ENCODE peak calls at places on chromosomes 4 and X, in five cellular contexts. One of them, this sample, is unnamed.

GRCh38 chr4:141810038-141810701 is 173.8 kb downstream of the IL15 start:
- DNase-seq in kidney epithelial cell: no peak
- DNase-seq in fibroblast of the aortic adventitia: no peak
- DNase-seq in OCI-LY7: no peak
- DNase-seq in CD8-positive, alpha-beta memory T cell: no peak
- DNase-seq in this sample: no peak

GRCh38 chrX:16033336-16033735 is 90.0 kb upstream of the GRPR start:
- DNase-seq in fibroblast of the aortic adventitia: peak; percentile 33
- DNase-seq in CD8-positive, alpha-beta memory T cell: no peak
- DNase-seq in OCI-LY7: no peak
- DNase-seq in kidney epithelial cell: no peak
- DNase-seq in this sample: peak; percentile 43

GRCh38 chr4:1047976-1048780 is 36.8 kb downstream of the FGFRL1 start:
- DNase-seq in fibroblast of the aortic adventitia: no peak
- DNase-seq in kidney epithelial cell: no peak
- DNase-seq in CD8-positive, alpha-beta memory T cell: no peak
- DNase-seq in OCI-LY7: no peak
- DNase-seq in this sample: no peak

GRCh38 chr4:24922988-24923387 is 10.1 kb upstream of the CCDC149 start:
- DNase-seq in kidney epithelial cell: no peak
- DNase-seq in OCI-LY7: no peak
- DNase-seq in CD8-positive, alpha-beta memory T cell: no peak
- DNase-seq in fibroblast of the aortic adventitia: no peak
- DNase-seq in this sample: no peak

GRCh38 chrX:115372026-115372610 is 82.6 kb downstream of the LUZP4 start:
- DNase-seq in kidney epithelial cell: peak; percentile 42
- DNase-seq in OCI-LY7: no peak
- DNase-seq in CD8-positive, alpha-beta memory T cell: no peak
- DNase-seq in fibroblast of the aortic adventitia: peak; percentile 76
- DNase-seq in this sample: no peak

GRCh38 chr4:167578906-167579305 is 344.6 kb upstream of the SPOCK3 start:
- DNase-seq in fibroblast of the aortic adventitia: no peak
- DNase-seq in CD8-positive, alpha-beta memory T cell: no peak
- DNase-seq in kidney epithelial cell: no peak
- DNase-seq in OCI-LY7: peak; percentile 29
- DNase-seq in this sample: no peak

GRCh38 chr4:4762909-4763814 is 96.3 kb upstream of the MSX1 start:
- DNase-seq in CD8-positive, alpha-beta memory T cell: no peak
- DNase-seq in kidney epithelial cell: peak; percentile 2
- DNase-seq in fibroblast of the aortic adventitia: peak; percentile 76
- DNase-seq in OCI-LY7: no peak
- DNase-seq in this sample: peak; percentile 5

GRCh38 chrX:133546441-133546840 is 131.2 kb upstream of the GPC4 start:
- DNase-seq in OCI-LY7: no peak
- DNase-seq in CD8-positive, alpha-beta memory T cell: no peak
- DNase-seq in kidney epithelial cell: no peak
- DNase-seq in fibroblast of the aortic adventitia: peak; percentile 21
- DNase-seq in this sample: no peak

GRCh38 chr4:105060628-105061027 is 86.0 kb upstream of the TET2 start:
- DNase-seq in OCI-LY7: no peak
- DNase-seq in kidney epithelial cell: peak; percentile 44
- DNase-seq in CD8-positive, alpha-beta memory T cell: no peak
- DNase-seq in fibroblast of the aortic adventitia: peak; percentile 38
- DNase-seq in this sample: peak; percentile 56

GRCh38 chr4:46937493-46937892 is 28.4 kb upstream of the COX7B2 start:
- DNase-seq in CD8-positive, alpha-beta memory T cell: no peak
- DNase-seq in fibroblast of the aortic adventitia: peak; percentile 30
- DNase-seq in OCI-LY7: no peak
- DNase-seq in kidney epithelial cell: no peak
- DNase-seq in this sample: no peak

GRCh38 chr4:80027611-80028010 is 45.4 kb downstream of the ANTXR2 start:
- DNase-seq in fibroblast of the aortic adventitia: no peak
- DNase-seq in OCI-LY7: no peak
- DNase-seq in kidney epithelial cell: no peak
- DNase-seq in CD8-positive, alpha-beta memory T cell: no peak
- DNase-seq in this sample: no peak

GRCh38 chrX:32155044-32155638 is 1056.2 kb downstream of the DMD start:
- DNase-seq in OCI-LY7: no peak
- DNase-seq in fibroblast of the aortic adventitia: no peak
- DNase-seq in CD8-positive, alpha-beta memory T cell: no peak
- DNase-seq in kidney epithelial cell: no peak
- DNase-seq in this sample: no peak

GRCh38 chr4:173517781-173518371 is 12.2 kb downstream of the HAND2 start:
- DNase-seq in fibroblast of the aortic adventitia: peak; percentile 73
- DNase-seq in kidney epithelial cell: no peak
- DNase-seq in OCI-LY7: no peak
- DNase-seq in CD8-positive, alpha-beta memory T cell: no peak
- DNase-seq in this sample: no peak
- H3K4me3 ChIP-seq in fibroblast of the aortic adventitia: no peak overlapping the region
- H3K4me3 ChIP-seq in kidney epithelial cell: no peak overlapping the region
- H3K4me3 ChIP-seq in OCI-LY7: no peak overlapping the region
- H3K4me3 ChIP-seq in CD8-positive, alpha-beta memory T cell: no peak overlapping the region
- H3K4me3 ChIP-seq in this sample: no peak overlapping the region

GRCh38 chr4:107801766-107802211 is 22.9 kb upstream of the SGMS2 start:
- DNase-seq in kidney epithelial cell: peak; percentile 50
- DNase-seq in CD8-positive, alpha-beta memory T cell: no peak
- DNase-seq in fibroblast of the aortic adventitia: no peak
- DNase-seq in OCI-LY7: no peak
- DNase-seq in this sample: no peak

GRCh38 chr4:107799634-107800033 is 25.1 kb upstream of the SGMS2 start:
- DNase-seq in CD8-positive, alpha-beta memory T cell: no peak
- DNase-seq in OCI-LY7: no peak
- DNase-seq in kidney epithelial cell: no peak
- DNase-seq in fibroblast of the aortic adventitia: no peak
- DNase-seq in this sample: no peak

GRCh38 chr4:107800686-107801085 is 24.0 kb upstream of the SGMS2 start:
- DNase-seq in CD8-positive, alpha-beta memory T cell: no peak
- DNase-seq in OCI-LY7: no peak
- DNase-seq in fibroblast of the aortic adventitia: no peak
- DNase-seq in kidney epithelial cell: no peak
- DNase-seq in this sample: no peak

DNA sequence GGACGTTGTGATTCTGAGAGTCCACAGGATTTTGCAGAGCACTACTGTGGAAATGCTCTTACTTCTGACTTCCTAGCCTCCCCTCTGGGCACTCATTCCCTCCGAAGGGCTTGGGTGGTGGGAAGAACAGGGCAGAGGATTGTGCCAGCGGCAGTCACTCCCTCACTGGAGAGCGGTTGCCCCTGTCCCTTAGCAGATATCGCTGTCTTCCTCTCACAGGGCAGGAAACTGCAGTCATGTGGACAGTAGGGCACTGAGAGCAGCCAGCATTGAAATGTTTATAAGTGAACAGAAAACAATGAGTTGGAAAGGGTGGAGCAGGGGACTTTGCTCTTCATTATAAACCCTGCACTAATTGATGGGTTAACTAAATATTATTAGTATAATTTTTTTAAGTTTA is 24.7 kb upstream of the SGMS2 start:
- DNase-seq in kidney epithelial cell: no peak
- DNase-seq in OCI-LY7: no peak
- DNase-seq in CD8-positive, alpha-beta memory T cell: no peak
- DNase-seq in fibroblast of the aortic adventitia: no peak
- DNase-seq in this sample: no peak
- H3K4me3 ChIP-seq in kidney epithelial cell: no peak overlapping the region
- H3K4me3 ChIP-seq in OCI-LY7: no peak overlapping the region
- H3K4me3 ChIP-seq in CD8-positive, alpha-beta memory T cell: no peak overlapping the region
- H3K4me3 ChIP-seq in fibroblast of the aortic adventitia: no peak overlapping the region
- H3K4me3 ChIP-seq in this sample: no peak overlapping the region

GRCh38 chr4:52051213-52051614 is at the start of gene SPATA18:
- DNase-seq in CD8-positive, alpha-beta memory T cell: no peak
- DNase-seq in fibroblast of the aortic adventitia: no peak
- DNase-seq in OCI-LY7: no peak
- DNase-seq in kidney epithelial cell: no peak
- DNase-seq in this sample: no peak
- H3K4me3 ChIP-seq in CD8-positive, alpha-beta memory T cell: no peak within 1 kb of the TSS
- H3K4me3 ChIP-seq in fibroblast of the aortic adventitia: peak within 1 kb of the TSS; percentile 74
- H3K4me3 ChIP-seq in OCI-LY7: no peak within 1 kb of the TSS
- H3K4me3 ChIP-seq in kidney epithelial cell: peak within 1 kb of the TSS; percentile 51
- H3K4me3 ChIP-seq in this sample: peak within 1 kb of the TSS; percentile 76

DNA sequence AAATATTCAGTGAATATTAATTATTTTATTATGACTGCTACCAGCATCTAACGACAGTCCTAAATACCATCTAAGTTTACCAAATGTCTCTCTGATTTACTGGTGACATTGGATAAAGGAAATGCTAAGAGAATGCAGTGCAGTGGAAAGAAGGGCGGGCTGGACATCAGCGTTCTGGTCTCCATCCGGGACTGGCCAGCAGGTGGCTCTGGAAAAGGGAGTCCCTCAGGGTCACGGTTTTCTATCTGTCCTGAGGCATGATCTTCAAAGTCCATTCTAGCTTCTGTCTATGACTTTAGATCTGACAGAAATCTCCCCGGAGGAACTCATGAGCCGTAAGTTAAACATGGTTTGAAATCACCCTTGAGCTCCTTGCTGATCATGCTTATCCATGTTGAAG is 3.3 kb downstream of the TRIM2 start:
- DNase-seq in fibroblast of the aortic adventitia: no peak
- DNase-seq in CD8-positive, alpha-beta memory T cell: no peak
- DNase-seq in kidney epithelial cell: no peak
- DNase-seq in OCI-LY7: no peak
- DNase-seq in this sample: no peak
- H3K4me3 ChIP-seq in fibroblast of the aortic adventitia: no peak overlapping the region
- H3K4me3 ChIP-seq in CD8-positive, alpha-beta memory T cell: no peak overlapping the region
- H3K4me3 ChIP-seq in kidney epithelial cell: no peak overlapping the region
- H3K4me3 ChIP-seq in OCI-LY7: no peak overlapping the region
- H3K4me3 ChIP-seq in this sample: no peak overlapping the region

GRCh38 chrX:2311483-2311882 is 189.3 kb downstream of the DHRSX start:
- DNase-seq in CD8-positive, alpha-beta memory T cell: no peak
- DNase-seq in fibroblast of the aortic adventitia: no peak
- DNase-seq in kidney epithelial cell: no peak
- DNase-seq in OCI-LY7: no peak
- DNase-seq in this sample: no peak
- H3K4me3 ChIP-seq in CD8-positive, alpha-beta memory T cell: no peak overlapping the region
- H3K4me3 ChIP-seq in fibroblast of the aortic adventitia: no peak overlapping the region
- H3K4me3 ChIP-seq in kidney epithelial cell: no peak overlapping the region
- H3K4me3 ChIP-seq in OCI-LY7: no peak overlapping the region
- H3K4me3 ChIP-seq in this sample: no peak overlapping the region